ENCODE peak calls at places on chromosomes 5 and 9, in eight cellular contexts. One of them, this sample, is unnamed.

GRCh38 chr5:132464155-132464939 is 26.2 kb downstream of the IRF1 start:
- DNase-seq in cardiac muscle cell: no peak
- DNase-seq in HepG2: no peak
- DNase-seq in CD8-positive, alpha-beta T cell: no peak
- DNase-seq in mesothelial cell of epicardium: no peak
- DNase-seq in endothelial cell: no peak
- DNase-seq in Caco-2: no peak
- DNase-seq in mucosa of descending colon: peak
- DNase-seq in this sample: no peak

GRCh38 chr9:136942112-136942880 is 2.2 kb downstream of the FBXW5 start:
- DNase-seq in cardiac muscle cell: no peak
- DNase-seq in HepG2: no peak
- DNase-seq in CD8-positive, alpha-beta T cell: no peak
- DNase-seq in mesothelial cell of epicardium: no peak
- DNase-seq in endothelial cell: no peak
- DNase-seq in Caco-2: no peak
- DNase-seq in mucosa of descending colon: no peak
- DNase-seq in this sample: no peak

GRCh38 chr5:89384391-89384790 is 501.4 kb upstream of the MEF2C start:
- DNase-seq in cardiac muscle cell: no peak
- DNase-seq in HepG2: no peak
- DNase-seq in CD8-positive, alpha-beta T cell: no peak
- DNase-seq in mesothelial cell of epicardium: no peak
- DNase-seq in endothelial cell: no peak
- DNase-seq in Caco-2: no peak
- DNase-seq in mucosa of descending colon: no peak
- DNase-seq in this sample: no peak

GRCh38 chr5:171776747-171777419 is 8.7 kb upstream of the SMIM23 start:
- DNase-seq in cardiac muscle cell: no peak
- DNase-seq in HepG2: no peak
- DNase-seq in CD8-positive, alpha-beta T cell: no peak
- DNase-seq in mesothelial cell of epicardium: no peak
- DNase-seq in endothelial cell: no peak
- DNase-seq in Caco-2: no peak
- DNase-seq in mucosa of descending colon: no peak
- DNase-seq in this sample: no peak

GRCh38 chr9:86909388-86909787 is 37.9 kb downstream of the GAS1 start:
- DNase-seq in cardiac muscle cell: peak
- DNase-seq in HepG2: no peak
- DNase-seq in CD8-positive, alpha-beta T cell: no peak
- DNase-seq in mesothelial cell of epicardium: no peak
- DNase-seq in endothelial cell: no peak
- DNase-seq in Caco-2: no peak
- DNase-seq in mucosa of descending colon: no peak
- DNase-seq in this sample: no peak

GRCh38 chr9:21995652-21996275 is 1.2 kb downstream of the CDKN2B-AS1 start:
- DNase-seq in cardiac muscle cell: no peak
- DNase-seq in HepG2: no peak
- DNase-seq in CD8-positive, alpha-beta T cell: no peak
- DNase-seq in mesothelial cell of epicardium: peak
- DNase-seq in endothelial cell: peak
- DNase-seq in Caco-2: peak
- DNase-seq in mucosa of descending colon: peak
- DNase-seq in this sample: peak

GRCh38 chr5:132064140-132064539 is 3.7 kb downstream of the IL3 start:
- DNase-seq in cardiac muscle cell: no peak
- DNase-seq in HepG2: no peak
- DNase-seq in CD8-positive, alpha-beta T cell: no peak
- DNase-seq in mesothelial cell of epicardium: no peak
- DNase-seq in endothelial cell: no peak
- DNase-seq in Caco-2: no peak
- DNase-seq in mucosa of descending colon: no peak
- DNase-seq in this sample: no peak

GRCh38 chr9:98191615-98192502 is 578 bp downstream of the CORO2A start:
- DNase-seq in cardiac muscle cell: no peak
- DNase-seq in HepG2: no peak
- DNase-seq in CD8-positive, alpha-beta T cell: no peak
- DNase-seq in mesothelial cell of epicardium: no peak
- DNase-seq in endothelial cell: peak
- DNase-seq in Caco-2: peak
- DNase-seq in mucosa of descending colon: peak
- DNase-seq in this sample: peak

GRCh38 chr9:119368681-119369581 is at the start of gene BRINP1:
- DNase-seq in cardiac muscle cell: peak
- DNase-seq in HepG2: no peak
- DNase-seq in CD8-positive, alpha-beta T cell: no peak
- DNase-seq in mesothelial cell of epicardium: peak
- DNase-seq in endothelial cell: peak
- DNase-seq in Caco-2: no peak
- DNase-seq in mucosa of descending colon: no peak
- DNase-seq in this sample: peak

GRCh38 chr5:77428033-77428432 is 64.1 kb downstream of the WDR41 start:
- DNase-seq in cardiac muscle cell: no peak
- DNase-seq in HepG2: no peak
- DNase-seq in CD8-positive, alpha-beta T cell: no peak
- DNase-seq in mesothelial cell of epicardium: no peak
- DNase-seq in endothelial cell: no peak
- DNase-seq in Caco-2: no peak
- DNase-seq in mucosa of descending colon: no peak
- DNase-seq in this sample: no peak

GRCh38 chr9:131739192-131739961 is 499 bp downstream of the RAPGEF1 start:
- DNase-seq in cardiac muscle cell: peak
- DNase-seq in HepG2: no peak
- DNase-seq in CD8-positive, alpha-beta T cell: no peak
- DNase-seq in mesothelial cell of epicardium: peak
- DNase-seq in endothelial cell: no peak
- DNase-seq in Caco-2: peak
- DNase-seq in mucosa of descending colon: peak
- DNase-seq in this sample: peak

GRCh38 chr5:40486437-40487270 is 193.1 kb upstream of the PTGER4 start:
- DNase-seq in cardiac muscle cell: no peak
- DNase-seq in HepG2: no peak
- DNase-seq in CD8-positive, alpha-beta T cell: peak
- DNase-seq in mesothelial cell of epicardium: no peak
- DNase-seq in endothelial cell: no peak
- DNase-seq in Caco-2: no peak
- DNase-seq in mucosa of descending colon: no peak
- DNase-seq in this sample: no peak

GRCh38 chr9:126919193-126919592 is 4.6 kb downstream of the RALGPS1 start:
- DNase-seq in cardiac muscle cell: no peak
- DNase-seq in HepG2: peak
- DNase-seq in CD8-positive, alpha-beta T cell: no peak
- DNase-seq in mesothelial cell of epicardium: no peak
- DNase-seq in endothelial cell: no peak
- DNase-seq in Caco-2: no peak
- DNase-seq in mucosa of descending colon: no peak
- DNase-seq in this sample: no peak

GRCh38 chr5:98902733-98903132 is 26.1 kb downstream of the CHD1 start:
- DNase-seq in cardiac muscle cell: peak
- DNase-seq in HepG2: no peak
- DNase-seq in CD8-positive, alpha-beta T cell: no peak
- DNase-seq in mesothelial cell of epicardium: no peak
- DNase-seq in endothelial cell: no peak
- DNase-seq in Caco-2: no peak
- DNase-seq in mucosa of descending colon: no peak
- DNase-seq in this sample: no peak

GRCh38 chr5:31364881-31365636 is 166.8 kb downstream of the DROSHA start:
- DNase-seq in cardiac muscle cell: peak
- DNase-seq in HepG2: no peak
- DNase-seq in CD8-positive, alpha-beta T cell: no peak
- DNase-seq in mesothelial cell of epicardium: no peak
- DNase-seq in endothelial cell: no peak
- DNase-seq in Caco-2: no peak
- DNase-seq in mucosa of descending colon: no peak
- DNase-seq in this sample: no peak

GRCh38 chr9:126623667-126624452 is 10.1 kb downstream of the LMX1B start:
- DNase-seq in cardiac muscle cell: no peak
- DNase-seq in HepG2: no peak
- DNase-seq in CD8-positive, alpha-beta T cell: no peak
- DNase-seq in mesothelial cell of epicardium: no peak
- DNase-seq in endothelial cell: no peak
- DNase-seq in Caco-2: no peak
- DNase-seq in mucosa of descending colon: no peak
- DNase-seq in this sample: no peak

DNA sequence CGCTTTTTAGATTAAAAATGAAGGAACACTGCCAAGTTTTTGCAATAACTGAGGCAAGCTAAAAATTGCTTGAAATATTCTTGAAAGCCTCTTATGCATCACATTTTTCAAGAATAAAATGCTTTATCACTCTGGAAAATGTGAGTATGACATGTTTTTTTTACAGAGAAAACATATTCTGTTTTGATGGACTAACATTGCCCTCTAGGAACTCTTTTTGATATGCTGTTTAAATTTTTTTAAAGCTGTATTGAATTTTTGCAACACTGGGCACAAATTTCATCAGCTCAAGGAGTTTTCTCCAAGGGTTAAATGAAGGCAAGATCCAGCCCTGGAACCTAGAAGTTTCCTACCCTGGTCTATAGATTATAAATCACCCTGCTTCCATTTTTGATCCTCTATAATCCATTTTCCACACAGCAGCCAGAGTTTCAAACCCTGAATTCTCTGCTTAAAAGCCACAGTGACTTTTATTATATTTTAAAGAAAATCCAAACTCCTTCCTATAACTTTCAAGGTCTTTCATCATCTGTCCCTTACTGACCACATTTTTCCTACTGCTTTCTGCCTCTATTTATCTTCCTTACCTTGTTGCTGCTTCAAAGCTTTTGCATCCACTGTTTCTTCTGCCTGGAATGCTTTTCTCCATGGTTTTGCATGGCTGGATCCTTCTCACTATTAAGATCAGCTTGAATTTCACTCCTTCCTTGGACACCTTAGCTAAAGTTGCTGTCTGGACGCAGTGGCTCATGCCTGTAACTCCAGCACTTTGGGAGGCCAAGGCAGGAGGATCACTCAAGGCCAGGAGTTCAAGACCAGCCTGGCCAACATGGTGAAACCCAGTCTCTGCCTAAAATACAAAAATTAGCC is 60.9 kb downstream of the IL31RA start:
- DNase-seq in cardiac muscle cell: peak
- DNase-seq in HepG2: no peak
- DNase-seq in CD8-positive, alpha-beta T cell: no peak
- DNase-seq in mesothelial cell of epicardium: no peak
- DNase-seq in endothelial cell: no peak
- DNase-seq in Caco-2: no peak
- DNase-seq in mucosa of descending colon: no peak
- DNase-seq in this sample: no peak
- TF ChIP-seq CTCF in cardiac muscle cell: peak
- TF ChIP-seq CTCF in HepG2: no peak
- TF ChIP-seq CTCF in CD8-positive, alpha-beta T cell: no peak
- TF ChIP-seq CTCF in mesothelial cell of epicardium: no peak
- TF ChIP-seq CTCF in endothelial cell: no peak
- TF ChIP-seq CTCF in Caco-2: no peak
- TF ChIP-seq CTCF in mucosa of descending colon: no peak
- TF ChIP-seq CTCF in this sample: no peak

DNA sequence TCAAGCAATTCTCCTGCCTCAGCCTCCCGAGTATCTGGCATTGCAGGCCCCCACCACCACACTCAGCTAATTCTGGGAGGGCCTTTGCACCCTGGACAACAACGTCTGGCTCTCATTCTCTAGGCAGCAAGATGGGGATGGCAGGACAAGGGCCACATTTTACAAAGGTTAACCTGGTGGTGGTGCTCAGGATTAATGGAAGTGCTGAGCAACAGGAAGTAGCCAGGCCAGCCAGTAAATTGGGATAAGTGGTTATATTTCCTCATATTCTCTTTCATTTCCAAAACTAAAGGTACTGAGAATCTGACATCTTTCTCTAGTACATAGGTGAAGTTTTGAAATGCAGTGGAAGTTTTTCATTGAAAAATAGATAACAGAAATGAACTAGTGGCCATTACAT is 24.7 kb upstream of the ASPN start:
- DNase-seq in cardiac muscle cell: peak
- DNase-seq in HepG2: no peak
- DNase-seq in CD8-positive, alpha-beta T cell: no peak
- DNase-seq in mesothelial cell of epicardium: no peak
- DNase-seq in endothelial cell: no peak
- DNase-seq in Caco-2: no peak
- DNase-seq in mucosa of descending colon: no peak
- DNase-seq in this sample: no peak
- TF ChIP-seq CTCF in cardiac muscle cell: no peak
- TF ChIP-seq CTCF in HepG2: peak
- TF ChIP-seq CTCF in CD8-positive, alpha-beta T cell: no peak
- TF ChIP-seq CTCF in mesothelial cell of epicardium: no peak
- TF ChIP-seq CTCF in endothelial cell: no peak
- TF ChIP-seq CTCF in Caco-2: no peak
- TF ChIP-seq CTCF in mucosa of descending colon: no peak
- TF ChIP-seq CTCF in this sample: no peak

DNA sequence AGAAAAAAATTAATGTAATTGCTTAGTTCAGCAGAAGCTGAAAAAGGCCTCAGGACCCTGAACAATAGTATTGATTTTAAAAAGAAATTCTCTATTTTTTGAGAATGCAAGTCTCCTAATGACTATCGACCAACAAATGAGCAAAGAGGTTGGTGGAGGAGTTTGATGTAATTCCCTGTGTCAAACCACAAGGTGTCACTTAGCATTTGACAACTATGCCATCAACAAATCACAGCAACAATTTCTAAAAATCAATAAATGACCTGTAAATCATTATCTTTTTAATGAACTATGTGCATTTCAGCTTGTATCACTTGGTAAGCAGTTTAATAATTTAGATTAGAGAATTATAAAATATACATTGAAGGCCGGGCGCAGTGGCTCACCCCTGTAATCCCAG is 133.7 kb downstream of the PRELID2 start:
- DNase-seq in cardiac muscle cell: no peak
- DNase-seq in HepG2: no peak
- DNase-seq in CD8-positive, alpha-beta T cell: no peak
- DNase-seq in mesothelial cell of epicardium: no peak
- DNase-seq in endothelial cell: no peak
- DNase-seq in Caco-2: no peak
- DNase-seq in mucosa of descending colon: no peak
- DNase-seq in this sample: no peak
- TF ChIP-seq CTCF in cardiac muscle cell: no peak
- TF ChIP-seq CTCF in HepG2: peak
- TF ChIP-seq CTCF in CD8-positive, alpha-beta T cell: no peak
- TF ChIP-seq CTCF in mesothelial cell of epicardium: no peak
- TF ChIP-seq CTCF in endothelial cell: no peak
- TF ChIP-seq CTCF in Caco-2: no peak
- TF ChIP-seq CTCF in mucosa of descending colon: no peak
- TF ChIP-seq CTCF in this sample: no peak

DNA sequence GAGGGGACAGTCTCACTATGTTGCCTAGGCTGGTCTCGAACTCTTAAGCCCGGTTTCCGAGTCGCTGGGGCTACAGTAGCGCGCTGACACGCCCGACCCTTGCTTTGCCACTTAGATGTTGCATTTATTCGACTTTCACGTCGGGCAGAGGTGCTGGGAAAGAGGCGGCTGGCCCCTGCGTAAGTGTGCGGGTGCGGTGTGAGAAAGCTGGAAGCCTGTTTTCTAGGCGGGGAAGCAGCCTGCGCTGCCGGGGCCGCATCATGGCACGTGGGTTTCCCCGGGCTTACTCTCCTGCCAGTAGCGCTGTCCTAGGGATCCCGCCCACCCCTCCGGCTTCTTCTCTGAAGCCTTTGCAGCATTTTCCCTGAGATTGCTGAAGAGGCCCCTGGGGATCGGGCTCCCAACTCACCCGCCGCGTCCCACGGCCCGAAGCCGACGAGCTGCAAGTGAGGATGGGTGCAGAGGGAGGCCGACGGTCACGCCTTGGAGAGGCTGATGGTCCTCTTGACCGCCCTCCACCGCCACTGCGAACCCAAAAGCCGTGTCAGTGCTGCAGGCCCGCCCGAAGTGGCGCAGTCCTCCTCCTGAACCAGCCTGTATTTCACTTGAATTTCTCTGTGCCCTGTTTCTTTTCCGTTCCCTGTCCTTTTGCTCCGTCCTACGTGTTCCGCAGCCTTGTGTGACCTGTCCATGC is 5.8 kb upstream of the TRIM41 start:
- DNase-seq in cardiac muscle cell: peak
- DNase-seq in HepG2: no peak
- DNase-seq in CD8-positive, alpha-beta T cell: peak
- DNase-seq in mesothelial cell of epicardium: peak
- DNase-seq in endothelial cell: peak
- DNase-seq in Caco-2: peak
- DNase-seq in mucosa of descending colon: peak
- DNase-seq in this sample: peak
- TF ChIP-seq CTCF in cardiac muscle cell: no peak
- TF ChIP-seq CTCF in HepG2: no peak
- TF ChIP-seq CTCF in CD8-positive, alpha-beta T cell: no peak
- TF ChIP-seq CTCF in mesothelial cell of epicardium: no peak
- TF ChIP-seq CTCF in endothelial cell: no peak
- TF ChIP-seq CTCF in Caco-2: no peak
- TF ChIP-seq CTCF in mucosa of descending colon: no peak
- TF ChIP-seq CTCF in this sample: peak

This sample was measured in progenitor cell of endocrine pancreas.